ENCODE peak calls at places on chromosome 19, in seven cellular contexts. U, W, P, R, L, H and B are unnamed samples.

GRCh38 chr19:9498183-9498902 is at the start of gene ZNF560:
- DNase-seq in U (peak), W (peak), P (no peak), R (no peak), L (peak), H (no peak), B (no peak)

GRCh38 chr19:5148794-5149190 is 179.9 kb downstream of the KDM4B start:
- DNase-seq in U (no peak), W (no peak), P (no peak), R (no peak), L (peak), H (no peak), B (no peak)

GRCh38 chr19:14405758-14406644 is 13.1 kb downstream of the DDX39A start:
- DNase-seq in U (peak), W (peak), P (peak), R (peak), L (peak), H (peak), B (peak)

GRCh38 chr19:19271828-19272599 is 1.1 kb downstream of the TM6SF2 start:
- DNase-seq in U (no peak), W (no peak), P (no peak), R (no peak), L (no peak), H (no peak), B (no peak)

GRCh38 chr19:33490041-33490451 is 31.5 kb downstream of the PEPD start:
- DNase-seq in U (no peak), W (no peak), P (no peak), R (no peak), L (no peak), H (no peak), B (no peak)

GRCh38 chr19:55681131-55682087 is 6.4 kb downstream of the EPN1 start:
- DNase-seq in U (no peak), W (peak), P (no peak), R (no peak), L (peak), H (no peak), B (no peak)

GRCh38 chr19:12156254-12157058 is at the start of gene ZNF625:
- DNase-seq in U (peak), W (peak), P (no peak), R (peak), L (peak), H (peak), B (peak)

GRCh38 chr19:16822648-16823047 is 6.5 kb upstream of the SIN3B start:
- DNase-seq in U (no peak), W (no peak), P (no peak), R (no peak), L (no peak), H (no peak), B (no peak)

GRCh38 chr19:14786421-14786851 is 8.1 kb upstream of the ADGRE2 start:
- DNase-seq in U (no peak), W (no peak), P (peak), R (no peak), L (peak), H (no peak), B (no peak)

GRCh38 chr19:16033136-16033530 is 43.2 kb upstream of the TPM4 start:
- DNase-seq in U (no peak), W (no peak), P (no peak), R (no peak), L (no peak), H (no peak), B (no peak)

GRCh38 chr19:12791345-12792047 is at the start of gene JUNB:
- DNase-seq in U (peak), W (peak), P (peak), R (peak), L (peak), H (peak), B (peak)

GRCh38 chr19:50638576-50638975 is 1.1 kb downstream of the SYT3 start:
- DNase-seq in U (no peak), W (no peak), P (no peak), R (no peak), L (no peak), H (no peak), B (no peak)

GRCh38 chr19:18799389-18799970 is 8.4 kb upstream of the COMP start:
- DNase-seq in U (no peak), W (no peak), P (no peak), R (no peak), L (no peak), H (no peak), B (no peak)

GRCh38 chr19:52190679-52191293 is 934 bp downstream of the PPP2R1A start:
- DNase-seq in U (no peak), W (peak), P (no peak), R (peak), L (peak), H (no peak), B (no peak)

GRCh38 chr19:46481187-46481586 is 9.8 kb upstream of the PNMA8A start:
- DNase-seq in U (no peak), W (peak), P (no peak), R (no peak), L (peak), H (no peak), B (no peak)

GRCh38 chr19:55146648-55147218 is 2.3 kb downstream of the TNNT1 start:
- DNase-seq in U (no peak), W (no peak), P (no peak), R (no peak), L (peak), H (peak), B (no peak)

GRCh38 chr19:12994701-12995595 is at the start of gene NFIX:
- DNase-seq in U (peak), W (peak), P (peak), R (no peak), L (peak), H (peak), B (peak)

GRCh38 chr19:3034845-3035541 is 5.9 kb upstream of the TLE2 start:
- DNase-seq in U (peak), W (peak), P (no peak), R (peak), L (peak), H (no peak), B (no peak)

GRCh38 chr19:46821512-46822359 is 28.9 kb downstream of the AP2S1 start:
- DNase-seq in U (peak), W (no peak), P (peak), R (no peak), L (no peak), H (no peak), B (peak)

GRCh38 chr19:13849991-13850909 is 26.7 kb upstream of the NANOS3 start:
- DNase-seq in U (peak), W (peak), P (peak), R (no peak), L (peak), H (peak), B (peak)

GRCh38 chr19:9945319-9945966 is 9.1 kb upstream of the OLFM2 start:
- DNase-seq in U (no peak), W (peak), P (no peak), R (peak), L (peak), H (no peak), B (no peak)

GRCh38 chr19:30870861-30871260 is 478.4 kb downstream of the TSHZ3 start:
- DNase-seq in U (no peak), W (no peak), P (no peak), R (no peak), L (peak), H (no peak), B (no peak)

GRCh38 chr19:46404039-46404883 is 9.1 kb downstream of the CCDC8 start:
- DNase-seq in U (no peak), W (peak), P (no peak), R (no peak), L (peak), H (no peak), B (no peak)

GRCh38 chr19:44684892-44685847 is 13.8 kb upstream of the CEACAM16 start:
- DNase-seq in U (peak), W (peak), P (no peak), R (peak), L (peak), H (no peak), B (no peak)